ENCODE peak calls at places on chromosomes 1 and 21, in nine cellular contexts. A, S, J, N, O, C, B, T and U are unnamed samples.

GRCh38 chr1:89589515-89589914 is 43.4 kb upstream of the LRRC8C start:
- DNase-seq in O (no peak), N (peak; percentile 28), T (no peak), A (no peak), J (no peak), S (no peak), C (no peak), B (no peak), U (no peak)

GRCh38 chr1:59926381-59927243 is at the start of gene CYP2J2:
- DNase-seq in B (no peak), O (peak; percentile 79), S (peak; percentile 33), A (peak; percentile 80), T (no peak), J (peak; percentile 77), N (peak; percentile 58), C (peak; percentile 73), U (peak; percentile 81)

GRCh38 chr1:93036672-93037071 is 42.4 kb upstream of the MTF2 start:
- DNase-seq in S (no peak), T (no peak), N (no peak), O (no peak), B (no peak), C (no peak), A (no peak), J (no peak), U (no peak)

GRCh38 chr1:55214903-55215193 is 316 bp downstream of the USP24 start:
- DNase-seq in A (peak; percentile 49), B (peak; percentile 49), S (peak; percentile 59), C (peak; percentile 30), J (no peak), N (peak; percentile 55), O (no peak), T (no peak), U (peak; percentile 57)

GRCh38 chr1:32201011-32201855 is 838 bp downstream of the CCDC28B start:
- DNase-seq in J (no peak), N (peak; percentile 72), C (peak; percentile 77), B (peak; percentile 67), O (no peak), S (peak; percentile 66), A (peak; percentile 82), T (peak; percentile 59), U (peak; percentile 58)

GRCh38 chr1:33275706-33276572 is 19.6 kb downstream of the ZNF362 start:
- DNase-seq in S (no peak), B (no peak), O (no peak), J (no peak), C (no peak), N (no peak), T (no peak), A (no peak), U (no peak)

GRCh38 chr1:30840904-30841598 is 67.5 kb downstream of the SDC3 start:
- DNase-seq in N (no peak), T (no peak), S (no peak), A (no peak), B (peak; percentile 17), O (no peak), C (peak; percentile 61), J (no peak), U (no peak)

GRCh38 chr21:18058731-18059398 is 185.8 kb upstream of the CHODL start:
- DNase-seq in A (no peak), S (no peak), T (no peak), C (no peak), N (no peak), O (no peak), J (no peak), B (no peak), U (no peak)

GRCh38 chr1:61641578-61642336 is 83.2 kb downstream of the TM2D1 start:
- DNase-seq in C (peak; percentile 78), O (peak; percentile 50), S (peak; percentile 9), N (peak; percentile 62), J (no peak), B (peak; percentile 24), A (peak; percentile 72), T (peak; percentile 52), U (peak; percentile 75)

GRCh38 chr1:189693140-189693539 is 784.5 kb downstream of the BRINP3 start:
- DNase-seq in B (no peak), N (no peak), J (no peak), A (no peak), O (no peak), C (no peak), T (no peak), S (peak; percentile 14), U (peak; percentile 18)

GRCh38 chr1:173478099-173478555 is 992 bp downstream of the PRDX6 start:
- DNase-seq in T (no peak), B (peak; percentile 82), N (peak; percentile 69), O (peak; percentile 38), C (peak; percentile 50), J (peak; percentile 11), A (peak; percentile 38), S (peak; percentile 70), U (no peak)

GRCh38 chr1:28716336-28716735 is 20.4 kb upstream of the YTHDF2 start:
- DNase-seq in O (no peak), A (no peak), B (no peak), T (no peak), C (no peak), J (no peak), S (no peak), N (no peak), U (no peak)

GRCh38 chr1:61605607-61606321 is 119.2 kb downstream of the TM2D1 start:
- DNase-seq in C (no peak), J (no peak), O (no peak), A (no peak), B (peak; percentile 15), T (no peak), S (peak; percentile 37), N (peak; percentile 68), U (no peak)

GRCh38 chr1:60835649-60836048 is 246.7 kb upstream of the NFIA start:
- DNase-seq in N (no peak), S (no peak), B (no peak), O (no peak), T (no peak), C (no peak), J (peak; percentile 46), A (no peak), U (no peak)

GRCh38 chr1:224149733-224150132 is 33.3 kb upstream of the DEGS1 start:
- DNase-seq in C (no peak), T (no peak), J (no peak), O (no peak), S (peak; percentile 19), N (no peak), A (no peak), B (no peak), U (no peak)

GRCh38 chr1:241265428-241265827 is 91.6 kb downstream of the RGS7 start:
- DNase-seq in O (no peak), S (peak; percentile 82), B (no peak), J (no peak), N (peak; percentile 18), C (no peak), T (no peak), A (no peak), U (peak; percentile 46)

GRCh38 chr1:216210081-216210480 is 213.2 kb downstream of the USH2A start:
- DNase-seq in A (no peak), C (no peak), T (no peak), N (peak; percentile 70), J (no peak), O (no peak), B (peak; percentile 69), S (peak; percentile 60), U (peak; percentile 39)

GRCh38 chr1:33186936-33187335 is 5.1 kb upstream of the TRIM62 start:
- DNase-seq in T (no peak), B (no peak), J (no peak), A (no peak), S (no peak), O (no peak), C (no peak), N (no peak), U (no peak)

GRCh38 chr21:37380349-37381323 is 14.1 kb downstream of the DYRK1A start:
- DNase-seq in A (peak; percentile 23), S (no peak), N (no peak), T (no peak), J (no peak), B (no peak), O (no peak), C (no peak), U (peak; percentile 39)

GRCh38 chr1:241592273-241592958 is 47.8 kb downstream of the CHML start:
- DNase-seq in N (peak; percentile 87), O (no peak), J (no peak), A (no peak), S (peak; percentile 99), B (peak; percentile 82), T (no peak), C (no peak), U (no peak)

GRCh38 chr1:77975386-77975785 is 3.5 kb downstream of the FUBP1 start:
- DNase-seq in N (peak; percentile 58), A (no peak), O (no peak), B (peak; percentile 40), S (peak; percentile 76), J (no peak), C (no peak), T (no peak), U (no peak)

GRCh38 chr1:203185061-203185461 is 1.4 kb downstream of the CHI3L1 start:
- DNase-seq in O (no peak), C (no peak), T (no peak), S (no peak), N (no peak), B (no peak), A (no peak), J (no peak), U (no peak)

GRCh38 chr1:208039536-208040332 is 128.8 kb upstream of the CD34 start:
- DNase-seq in N (no peak), O (no peak), T (no peak), J (no peak), A (no peak), S (no peak), C (no peak), B (no peak), U (no peak)

GRCh38 chr1:179016694-179017382 is 8.9 kb upstream of the FAM20B start:
- DNase-seq in N (peak; percentile 96), J (peak; percentile 73), A (peak; percentile 98), O (peak; percentile 86), B (peak; percentile 82), C (peak; percentile 86), T (no peak), S (peak; percentile 89), U (peak; percentile 87)

GRCh38 chr21:41582866-41583265 is 74.9 kb upstream of the TMPRSS2 start:
- DNase-seq in A (peak; percentile 5), J (no peak), B (no peak), N (no peak), C (no peak), S (no peak), T (no peak), O (no peak), U (no peak)